ENCODE peak calls at places on chromosome 11, in six cellular contexts. E is stimulated activated CD8-positive, alpha-beta memory T cell treated with anti-CD3 and anti-CD28 coated beads, Interleukin-12 subunit alpha, Interleukin-12 subunit beta, amount 100 ng/mL, for 4 hours; X is activated CD4-positive, CD25-positive, alpha-beta regulatory T cell; Q is memory B cell; C is CD4-positive, CD25-positive, alpha-beta regulatory T cell; P is nucleus accumbens. H is an unnamed sample.

GRCh38 chr11:126630893-126631292 is 275.4 kb downstream of the ST3GAL4 start:
- DNase-seq in E (no peak), X (no peak), Q (no peak), C (no peak), P (no peak), H (no peak)

GRCh38 chr11:64571410-64572091 is 19.5 kb upstream of the SLC22A12 start:
- DNase-seq in E (no peak), X (no peak), Q (no peak), C (no peak), P (peak; percentile 11), H (no peak)

GRCh38 chr11:104151404-104152204 is 12.3 kb downstream of the PDGFD start:
- DNase-seq in E (no peak), X (no peak), Q (no peak), C (no peak), P (no peak), H (no peak)

GRCh38 chr11:39664023-39664422 is 1795.4 kb downstream of the LRRC4C start:
- DNase-seq in E (no peak), X (no peak), Q (no peak), C (no peak), P (no peak), H (no peak)

GRCh38 chr11:11620251-11620965 is 1.4 kb downstream of the GALNT18 start:
- DNase-seq in E (no peak), X (no peak), Q (no peak), C (no peak), P (no peak), H (peak; percentile 68)

GRCh38 chr11:34940026-34940677 is 23.7 kb downstream of the PDHX start:
- DNase-seq in E (no peak), X (no peak), Q (no peak), C (no peak), P (no peak), H (no peak)

GRCh38 chr11:74702383-74703007 is 28.7 kb downstream of the CHRDL2 start:
- DNase-seq in E (peak; percentile 5), X (peak; percentile 13), Q (peak; percentile 52), C (peak; percentile 29), P (peak; percentile 34), H (no peak)

GRCh38 chr11:1241706-1242105 is 18.8 kb downstream of the MUC5B start:
- DNase-seq in E (no peak), X (no peak), Q (no peak), C (no peak), P (no peak), H (no peak)

GRCh38 chr11:107251298-107251697 is 206.3 kb downstream of the CWF19L2 start:
- DNase-seq in E (no peak), X (no peak), Q (no peak), C (no peak), P (no peak), H (no peak)

GRCh38 chr11:75597636-75598035 is 35.6 kb downstream of the SERPINH1 start:
- DNase-seq in E (no peak), X (no peak), Q (no peak), C (no peak), P (no peak), H (no peak)

GRCh38 chr11:37509471-37509870 is 911.4 kb upstream of the RAG2 start:
- DNase-seq in E (no peak), X (no peak), Q (no peak), C (no peak), P (no peak), H (no peak)

GRCh38 chr11:16184588-16184987 is 171.8 kb downstream of the SOX6 start:
- DNase-seq in E (no peak), X (no peak), Q (no peak), C (no peak), P (no peak), H (no peak)

GRCh38 chr11:12679471-12679870 is 5.2 kb downstream of the TEAD1 start:
- DNase-seq in E (no peak), X (no peak), Q (no peak), C (no peak), P (no peak), H (no peak)

GRCh38 chr11:105229257-105229656 is 89.7 kb upstream of the CARD18 start:
- DNase-seq in E (no peak), X (no peak), Q (no peak), C (no peak), P (no peak), H (no peak)

GRCh38 chr11:73957654-73958361 is 7.0 kb downstream of the DNAJB13 start:
- DNase-seq in E (no peak), X (no peak), Q (no peak), C (no peak), P (no peak), H (no peak)

GRCh38 chr11:94132152-94132558 is 3.5 kb downstream of the PANX1 start:
- DNase-seq in E (no peak), X (no peak), Q (no peak), C (no peak), P (no peak), H (no peak)

GRCh38 chr11:110747531-110747930 is 35.3 kb upstream of the ARHGAP20 start:
- DNase-seq in E (no peak), X (no peak), Q (no peak), C (no peak), P (no peak), H (no peak)

GRCh38 chr11:121418625-121419114 is 33.4 kb upstream of the SORL1 start:
- DNase-seq in E (no peak), X (no peak), Q (no peak), C (peak; percentile 36), P (no peak), H (no peak)

GRCh38 chr11:7630002-7630401 is 43.3 kb downstream of the CYB5R2 start:
- DNase-seq in E (no peak), X (no peak), Q (no peak), C (no peak), P (no peak), H (no peak)

H was measured in breast epithelium.